ENCODE peak calls at places on chromosomes 7 and 10, in four cellular contexts. One of them, this sample, is unnamed.

GRCh38 chr10:34538291-34538829 is 276.7 kb downstream of the PARD3 start:
- DNase-seq in NCI-H2029: no peak
- DNase-seq in NCI-H2171: no peak
- DNase-seq in GM23338: no peak
- DNase-seq in this sample: no peak

GRCh38 chr10:42615419-42615818 is 23.0 kb downstream of the ZNF33B start:
- DNase-seq in GM23338: no peak
- DNase-seq in NCI-H2029: no peak
- DNase-seq in NCI-H2171: no peak
- DNase-seq in this sample: no peak

GRCh38 chr7:37354661-37355131 is 94.0 kb downstream of the ELMO1 start:
- DNase-seq in NCI-H2171: no peak
- DNase-seq in GM23338: no peak
- DNase-seq in NCI-H2029: no peak
- DNase-seq in this sample: no peak

GRCh38 chr7:38367301-38367700 is 93.9 kb upstream of the TARP start:
- DNase-seq in NCI-H2171: no peak
- DNase-seq in NCI-H2029: no peak
- DNase-seq in GM23338: no peak
- DNase-seq in this sample: no peak

GRCh38 chr7:92695308-92696261 is 105.4 kb upstream of the FAM133B start:
- DNase-seq in GM23338: peak
- DNase-seq in NCI-H2171: no peak
- DNase-seq in NCI-H2029: no peak
- DNase-seq in this sample: no peak

GRCh38 chr10:132322621-132323048 is 9.4 kb upstream of the LRRC27 start:
- DNase-seq in NCI-H2029: no peak
- DNase-seq in NCI-H2171: no peak
- DNase-seq in GM23338: peak
- DNase-seq in this sample: no peak

GRCh38 chr7:92830532-92831110 is 5.8 kb downstream of the CDK6 start:
- DNase-seq in NCI-H2171: no peak
- DNase-seq in GM23338: no peak
- DNase-seq in NCI-H2029: no peak
- DNase-seq in this sample: no peak

GRCh38 chr10:124106241-124106905 is 13.0 kb upstream of the CHST15 start:
- DNase-seq in GM23338: no peak
- DNase-seq in NCI-H2029: no peak
- DNase-seq in NCI-H2171: no peak
- DNase-seq in this sample: no peak

GRCh38 chr10:49649294-49649693 is 30.2 kb upstream of the C10orf53 start:
- DNase-seq in NCI-H2171: no peak
- DNase-seq in NCI-H2029: no peak
- DNase-seq in GM23338: peak
- DNase-seq in this sample: no peak

GRCh38 chr10:47145290-47145934 is 154.6 kb upstream of the GDF10 start:
- DNase-seq in NCI-H2029: no peak
- DNase-seq in GM23338: no peak
- DNase-seq in NCI-H2171: no peak
- DNase-seq in this sample: no peak

GRCh38 chr7:50665403-50666123 is 100.4 kb upstream of the DDC start:
- DNase-seq in GM23338: no peak
- DNase-seq in NCI-H2171: no peak
- DNase-seq in NCI-H2029: no peak
- DNase-seq in this sample: no peak

GRCh38 chr10:3530346-3531096 is 254.5 kb downstream of the KLF6 start:
- DNase-seq in NCI-H2171: no peak
- DNase-seq in NCI-H2029: no peak
- DNase-seq in GM23338: no peak
- DNase-seq in this sample: no peak

GRCh38 chr7:76155938-76156337 is 45.8 kb upstream of the SRRM3 start:
- DNase-seq in NCI-H2171: no peak
- DNase-seq in NCI-H2029: no peak
- DNase-seq in GM23338: no peak
- DNase-seq in this sample: no peak

GRCh38 chr10:48215148-48215982 is 59.1 kb downstream of the FRMPD2 start:
- DNase-seq in GM23338: peak
- DNase-seq in NCI-H2029: peak
- DNase-seq in NCI-H2171: no peak
- DNase-seq in this sample: no peak

GRCh38 chr7:156327474-156327873 is 313.1 kb upstream of the RNF32 start:
- DNase-seq in GM23338: no peak
- DNase-seq in NCI-H2029: no peak
- DNase-seq in NCI-H2171: no peak
- DNase-seq in this sample: no peak

GRCh38 chr7:2471022-2471329 is 5.2 kb downstream of the GRIFIN start:
- DNase-seq in NCI-H2171: no peak
- DNase-seq in GM23338: no peak
- DNase-seq in NCI-H2029: no peak
- DNase-seq in this sample: no peak

GRCh38 chr10:6598679-6599078 is 18.6 kb upstream of the PRKCQ start:
- DNase-seq in NCI-H2029: no peak
- DNase-seq in GM23338: no peak
- DNase-seq in NCI-H2171: no peak
- DNase-seq in this sample: no peak

GRCh38 chr7:158094046-158094445 is 493.6 kb downstream of the PTPRN2 start:
- DNase-seq in NCI-H2029: no peak
- DNase-seq in GM23338: no peak
- DNase-seq in NCI-H2171: no peak
- DNase-seq in this sample: no peak

GRCh38 chr7:102295346-102296178 is 8.9 kb downstream of the SH2B2 start:
- DNase-seq in NCI-H2029: no peak
- DNase-seq in NCI-H2171: no peak
- DNase-seq in GM23338: no peak
- DNase-seq in this sample: no peak

GRCh38 chr7:140014123-140014522 is 48.6 kb downstream of the PARP12 start:
- DNase-seq in NCI-H2171: no peak
- DNase-seq in NCI-H2029: no peak
- DNase-seq in GM23338: no peak
- DNase-seq in this sample: no peak

GRCh38 chr10:75542902-75543301 is 111.5 kb downstream of the LRMDA start:
- DNase-seq in GM23338: peak
- DNase-seq in NCI-H2171: no peak
- DNase-seq in NCI-H2029: no peak
- DNase-seq in this sample: no peak

GRCh38 chr10:78212786-78213175 is 179.1 kb downstream of the RPS24 start:
- DNase-seq in NCI-H2171: no peak
- DNase-seq in NCI-H2029: no peak
- DNase-seq in GM23338: no peak
- DNase-seq in this sample: no peak

GRCh38 chr7:155692317-155692716 is 47.9 kb downstream of the RBM33 start:
- DNase-seq in NCI-H2029: no peak
- DNase-seq in NCI-H2171: no peak
- DNase-seq in GM23338: no peak
- DNase-seq in this sample: no peak

GRCh38 chr7:144452064-144452463 is 48.6 kb upstream of the NOBOX start:
- DNase-seq in NCI-H2171: no peak
- DNase-seq in GM23338: no peak
- DNase-seq in NCI-H2029: no peak
- DNase-seq in this sample: no peak

This sample was measured in NCI-H2107.